ENCODE peak calls at places on chromosomes 2 and 18, in six cellular contexts. O is endodermal cell; R is neuronal stem cell; Q is stomach; H is CD8-positive, alpha-beta T cell; Z is brain microvascular endothelial cell. I is an unnamed sample.

GRCh38 chr2:208820289-208820688 is 413.7 kb downstream of the PTH2R start:
- DNase-seq in Z (no peak), R (no peak), O (no peak), H (no peak), Q (no peak), I (peak; percentile 63)

GRCh38 chr2:28565720-28566295 is 69.9 kb downstream of the PLB1 start:
- DNase-seq in O (no peak), Q (no peak), H (no peak), R (no peak), Z (no peak), I (no peak)

GRCh38 chr2:216548901-216549321 is 50.3 kb downstream of the RPL37A start:
- DNase-seq in R (no peak), O (no peak), Q (no peak), Z (no peak), H (no peak), I (no peak)

GRCh38 chr18:55351220-55351619 is 236.8 kb downstream of the TCF4 start:
- DNase-seq in Z (no peak), O (no peak), Q (no peak), R (no peak), H (no peak), I (no peak)

GRCh38 chr2:225995788-225996476 is 596.4 kb downstream of the NYAP2 start:
- DNase-seq in R (no peak), Z (peak; percentile 62), O (no peak), Q (no peak), H (no peak), I (no peak)

GRCh38 chr2:96831679-96832078 is 12.1 kb downstream of the ANKRD23 start:
- DNase-seq in R (no peak), Z (no peak), H (no peak), O (peak; percentile 73), Q (no peak), I (no peak)

GRCh38 chr2:129732630-129733026 is 246.8 kb upstream of the RAB6C start:
- DNase-seq in Z (no peak), R (no peak), O (peak; percentile 31), Q (no peak), H (no peak), I (no peak)

GRCh38 chr2:168849610-168850009 is 40.6 kb downstream of the SPC25 start:
- DNase-seq in Z (peak; percentile 16), O (peak; percentile 69), R (no peak), H (no peak), Q (peak; percentile 33), I (no peak)

GRCh38 chr2:64598226-64598625 is 55.5 kb downstream of the SERTAD2 start:
- DNase-seq in R (no peak), O (no peak), H (no peak), Z (no peak), Q (no peak), I (no peak)

GRCh38 chr2:237866119-237866621 is 6.7 kb downstream of the RAMP1 start:
- DNase-seq in Q (no peak), Z (peak; percentile 73), O (no peak), R (no peak), H (no peak), I (no peak)

GRCh38 chr2:39099311-39099710 is 21.5 kb downstream of the SOS1 start:
- DNase-seq in H (no peak), Q (no peak), Z (no peak), R (no peak), O (no peak), I (no peak)

GRCh38 chr2:167294031-167294774 is 405.9 kb downstream of the XIRP2 start:
- DNase-seq in Q (no peak), Z (peak; percentile 8), R (peak; percentile 23), H (no peak), O (peak; percentile 79), I (no peak)

GRCh38 chr2:96095116-96095636 is 21.2 kb downstream of the ADRA2B start:
- DNase-seq in R (no peak), Z (no peak), O (no peak), Q (peak; percentile 22), H (no peak), I (no peak)

GRCh38 chr2:132473174-132473883 is 56.7 kb downstream of the GPR39 start:
- DNase-seq in Z (no peak), Q (no peak), R (no peak), H (no peak), O (no peak), I (peak; percentile 25)

GRCh38 chr2:13558368-13558767 is 841.6 kb downstream of the TRIB2 start:
- DNase-seq in R (no peak), H (no peak), Q (no peak), Z (peak; percentile 64), O (peak; percentile 44), I (no peak)

GRCh38 chr2:65656152-65656718 is 223.8 kb upstream of the SPRED2 start:
- DNase-seq in O (no peak), Z (no peak), H (no peak), R (no peak), Q (no peak), I (no peak)

GRCh38 chr18:58043452-58044369 is at the start of gene NEDD4L:
- DNase-seq in O (peak; percentile 94), Z (peak; percentile 84), Q (peak; percentile 89), H (peak; percentile 63), R (peak; percentile 85), I (peak; percentile 93)

GRCh38 chr2:3661149-3661660 is 3.2 kb downstream of the ALLC start:
- DNase-seq in H (no peak), Z (no peak), O (no peak), R (no peak), Q (no peak), I (no peak)

GRCh38 chr2:144115892-144116291 is 404.0 kb downstream of the ZEB2 start:
- DNase-seq in R (no peak), H (no peak), Q (no peak), Z (no peak), O (no peak), I (no peak)

GRCh38 chr2:98578231-98578630 is 30.1 kb downstream of the COA5 start:
- DNase-seq in H (no peak), Z (no peak), R (no peak), O (peak; percentile 38), Q (no peak), I (no peak)

GRCh38 chr2:170206246-170206645 is 28.3 kb downstream of the MYO3B start:
- DNase-seq in Z (no peak), Q (no peak), R (no peak), H (no peak), O (no peak), I (no peak)

GRCh38 chr2:240109386-240109785 is 26.7 kb downstream of the COPS9 start:
- DNase-seq in O (no peak), Q (no peak), H (no peak), R (no peak), Z (no peak), I (no peak)

GRCh38 chr18:23977103-23977502 is 37.5 kb upstream of the TTC39C start:
- DNase-seq in R (no peak), O (no peak), Z (no peak), Q (no peak), H (no peak), I (no peak)

GRCh38 chr2:182368446-182368845 is 58.4 kb downstream of the PDE1A start:
- DNase-seq in H (no peak), R (no peak), Q (no peak), Z (no peak), O (no peak), I (no peak)

GRCh38 chr2:12076810-12077209 is 330.4 kb downstream of the LPIN1 start:
- DNase-seq in R (no peak), H (no peak), Z (peak; percentile 28), Q (no peak), O (no peak), I (no peak)

GRCh38 chr2:3377279-3377611 is 373 bp downstream of the EIPR1 start:
- DNase-seq in H (no peak), O (no peak), Z (peak; percentile 32), R (no peak), Q (no peak), I (peak; percentile 81)

GRCh38 chr2:16034151-16034974 is 94.0 kb downstream of the MYCN start:
- DNase-seq in H (no peak), Q (no peak), Z (no peak), R (no peak), O (peak; percentile 91), I (no peak)

GRCh38 chr18:55096261-55097026 is 137.2 kb upstream of the CCDC68 start:
- DNase-seq in H (no peak), O (peak; percentile 76), Z (peak; percentile 83), Q (no peak), R (peak; percentile 12), I (peak; percentile 70)

GRCh38 chr2:28976584-28976983 is 4.5 kb upstream of the TOGARAM2 start:
- DNase-seq in R (no peak), H (no peak), Z (peak; percentile 80), O (peak; percentile 69), Q (no peak), I (no peak)

GRCh38 chr2:183592271-183592670 is 468.0 kb downstream of the NUP35 start:
- DNase-seq in Q (no peak), R (no peak), H (no peak), Z (no peak), O (no peak), I (no peak)
- H3K36me3 ChIP-seq in Q (no peaks in the 10 kb centered on the region), R (no peaks in the 10 kb centered on the region), H (no peaks in the 10 kb centered on the region), Z (no peaks in the 10 kb centered on the region), O (no peaks in the 10 kb centered on the region), I (no peaks in the 10 kb centered on the region)

GRCh38 chr2:37201766-37202165 is 5.5 kb downstream of the CEBPZOS start:
- DNase-seq in Z (peak; percentile 53), Q (no peak), R (no peak), H (peak; percentile 13), O (no peak), I (peak; percentile 53)
- H3K36me3 ChIP-seq in Z (peaks cover 29% of the 10 kb centered on the region), Q (peaks cover 36% of the 10 kb centered on the region), R (peaks cover 8% of the 10 kb centered on the region), H (peaks cover 26% of the 10 kb centered on the region), O (peaks cover 48% of the 10 kb centered on the region), I (peaks cover 69% of the 10 kb centered on the region)

GRCh38 chr18:80046961-80047541 is 12.8 kb downstream of the RBFA start:
- DNase-seq in Q (no peak), O (no peak), R (no peak), H (no peak), Z (no peak), I (no peak)

GRCh38 chr18:80044072-80044471 is 9.8 kb downstream of the RBFA start:
- DNase-seq in H (no peak), Q (no peak), O (no peak), Z (no peak), R (no peak), I (no peak)

GRCh38 chr18:80046431-80046830 is 12.2 kb downstream of the RBFA start:
- DNase-seq in R (no peak), Z (no peak), Q (no peak), O (no peak), H (no peak), I (no peak)

GRCh38 chr18:80042785-80043184 is 8.6 kb downstream of the RBFA start:
- DNase-seq in Z (no peak), O (no peak), Q (no peak), H (no peak), R (no peak), I (no peak)

DNA sequence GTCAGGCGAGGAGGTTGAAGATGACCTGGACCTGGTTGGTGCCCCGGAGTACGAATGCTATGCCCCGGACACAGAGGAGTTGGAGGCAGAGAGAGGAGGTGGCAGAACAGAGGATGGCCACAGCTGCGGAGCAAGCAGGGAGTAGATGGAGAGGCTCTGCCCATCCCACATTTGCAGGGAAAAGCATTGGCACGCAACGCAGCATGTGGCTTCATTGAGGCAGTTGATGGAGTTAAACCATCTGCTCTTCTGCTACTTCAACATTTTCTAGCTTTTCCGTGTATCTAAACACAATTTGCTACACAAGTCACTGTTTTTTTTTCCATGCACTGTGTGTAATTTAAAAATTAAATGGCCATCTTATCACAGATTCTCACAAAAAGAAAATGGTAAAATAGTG is 11.8 kb downstream of the RBFA start:
- DNase-seq in H (no peak), O (no peak), R (no peak), Z (no peak), Q (no peak), I (no peak)
- H3K36me3 ChIP-seq in H (peaks cover 9% of the 10 kb centered on the region), O (peaks cover 59% of the 10 kb centered on the region), R (peaks cover 49% of the 10 kb centered on the region), Z (peaks cover 8% of the 10 kb centered on the region), Q (peaks cover 9% of the 10 kb centered on the region), I (peaks cover 88% of the 10 kb centered on the region)

GRCh38 chr2:233457356-233457755 is 103.1 kb downstream of the DGKD start:
- DNase-seq in Q (no peak), H (no peak), O (no peak), R (no peak), Z (no peak), I (no peak)
- H3K36me3 ChIP-seq in Q (peaks cover 90% of the 10 kb centered on the region), H (peaks cover 71% of the 10 kb centered on the region), O (peaks cover 16% of the 10 kb centered on the region), R (peaks cover 32% of the 10 kb centered on the region), Z (peaks cover 7% of the 10 kb centered on the region), I (no peaks in the 10 kb centered on the region)

I was measured in Karpas-422.